ENCODE peak calls at places on chromosome 14, in eight cellular contexts. I is neural progenitor cell; Z is skeletal muscle cell; T is CD8-positive, alpha-beta memory T cell; E is IMR-90; N is BJ; Y is GM23338; B is ovary. C is an unnamed sample.

GRCh38 chr14:93096923-93097322 is 18.8 kb downstream of the ITPK1 start:
- DNase-seq in E (no peak), Z (no peak), T (no peak), B (no peak), Y (no peak), I (no peak), N (no peak), C (no peak)

GRCh38 chr14:45249847-45250575 is 3.0 kb downstream of the MIS18BP1 start:
- DNase-seq in N (peak), T (no peak), E (peak), Y (no peak), Z (peak), I (no peak), B (no peak), C (peak)

GRCh38 chr14:33634631-33635030 is 316.2 kb downstream of the EGLN3 start:
- DNase-seq in T (no peak), N (no peak), E (no peak), Y (no peak), I (no peak), B (no peak), Z (no peak), C (no peak)

GRCh38 chr14:24565766-24566165 is 10.3 kb downstream of the CTSG start:
- DNase-seq in E (no peak), N (no peak), Z (no peak), Y (no peak), B (no peak), I (no peak), T (no peak), C (no peak)

GRCh38 chr14:29521526-29522137 is 406.0 kb downstream of the PRKD1 start:
- DNase-seq in E (peak), T (no peak), Z (no peak), I (peak), B (no peak), Y (peak), N (no peak), C (no peak)

GRCh38 chr14:53016919-53017318 is 66.1 kb upstream of the FERMT2 start:
- DNase-seq in I (no peak), Z (no peak), E (no peak), B (no peak), N (no peak), T (no peak), Y (no peak), C (no peak)

GRCh38 chr14:37970696-37971095 is 237.0 kb upstream of the SSTR1 start:
- DNase-seq in N (no peak), E (no peak), B (no peak), Y (no peak), T (no peak), Z (no peak), I (no peak), C (no peak)

GRCh38 chr14:89237923-89238529 is 179.0 kb downstream of the FOXN3 start:
- DNase-seq in T (no peak), Z (no peak), B (no peak), Y (peak), E (peak), N (no peak), I (peak), C (no peak)

C was measured in lower leg skin.